ENCODE peak calls at places on chromosomes 11 and 22, in six cellular contexts. N is pancreas, B is keratinocyte, U is A673, W is uterus, M is testis. H is an unnamed sample.

GRCh38 chr22:36359172-36359973 is 28.4 kb downstream of the MYH9 start:
- DNase-seq in W (no peak), N (no peak), U (no peak), B (no peak), M (no peak), H (no peak)

GRCh38 chr22:26964642-26965041 is 307.3 kb downstream of the MIAT start:
- DNase-seq in U (no peak), B (no peak), M (no peak), N (no peak), W (no peak), H (no peak)

GRCh38 chr11:17653606-17654005 is 65.8 kb upstream of the MYOD1 start:
- DNase-seq in B (no peak), M (no peak), W (no peak), N (no peak), U (no peak), H (no peak)

GRCh38 chr22:24466831-24467249 is 28.3 kb upstream of the UPB1 start:
- DNase-seq in B (no peak), U (peak; percentile 86), N (no peak), W (peak; percentile 25), M (peak; percentile 73), H (no peak)

GRCh38 chr11:75536786-75537629 is 11.3 kb upstream of the GDPD5 start:
- DNase-seq in U (no peak), M (no peak), N (no peak), B (no peak), W (no peak), H (peak; percentile 88)

GRCh38 chr22:30425616-30426394 is at the start of gene MTFP1:
- DNase-seq in W (peak; percentile 64), M (peak; percentile 79), B (no peak), N (peak; percentile 44), U (peak; percentile 86), H (peak; percentile 53)

GRCh38 chr22:39570226-39570625 is 327 bp upstream of the CACNA1I start:
- DNase-seq in B (no peak), W (no peak), U (peak; percentile 51), N (no peak), M (no peak), H (no peak)

GRCh38 chr11:22690245-22690644 is 23.8 kb downstream of the GAS2 start:
- DNase-seq in N (no peak), M (no peak), U (no peak), W (no peak), B (no peak), H (no peak)

GRCh38 chr11:12454782-12455181 is 77.4 kb downstream of the PARVA start:
- DNase-seq in B (no peak), N (no peak), U (no peak), M (no peak), W (no peak), H (peak; percentile 37)

GRCh38 chr11:130647371-130647770 is 198.9 kb downstream of the ADAMTS15 start:
- DNase-seq in M (no peak), B (no peak), N (no peak), U (no peak), W (no peak), H (no peak)

GRCh38 chr11:64123102-64123434 is 42.8 kb downstream of the MACROD1 start:
- DNase-seq in B (no peak), W (no peak), N (peak; percentile 84), U (no peak), M (peak; percentile 61), H (peak; percentile 17)

GRCh38 chr11:126121316-126121715 is 58.6 kb upstream of the CDON start:
- DNase-seq in M (no peak), W (no peak), U (no peak), B (no peak), N (no peak), H (no peak)

GRCh38 chr11:128796275-128796674 is 70.8 kb downstream of the KCNJ1 start:
- DNase-seq in M (no peak), W (no peak), N (no peak), B (no peak), U (no peak), H (no peak)

GRCh38 chr22:23073506-23074229 is 3.3 kb downstream of the GNAZ start:
- DNase-seq in W (no peak), N (no peak), M (no peak), B (no peak), U (no peak), H (no peak)

GRCh38 chr11:6606471-6607189 is 3.1 kb downstream of the ILK start:
- DNase-seq in N (peak; percentile 93), U (peak; percentile 78), M (peak; percentile 95), B (peak; percentile 56), W (peak; percentile 96), H (peak; percentile 86)
- H3K4me3 ChIP-seq in N (peak overlapping the region; percentile 18), U (no peak overlapping the region), M (no peak overlapping the region), B (peak overlapping the region; percentile 5), W (peak overlapping the region; percentile 98), H (no peak overlapping the region)

GRCh38 chr22:41862160-41862529 is 29.2 kb downstream of the SREBF2 start:
- DNase-seq in N (no peak), U (no peak), B (no peak), M (peak; percentile 60), W (no peak), H (no peak)
- H3K4me3 ChIP-seq in N (no peak overlapping the region), U (no peak overlapping the region), B (no peak overlapping the region), M (no peak overlapping the region), W (no peak overlapping the region), H (no peak overlapping the region)

DNA sequence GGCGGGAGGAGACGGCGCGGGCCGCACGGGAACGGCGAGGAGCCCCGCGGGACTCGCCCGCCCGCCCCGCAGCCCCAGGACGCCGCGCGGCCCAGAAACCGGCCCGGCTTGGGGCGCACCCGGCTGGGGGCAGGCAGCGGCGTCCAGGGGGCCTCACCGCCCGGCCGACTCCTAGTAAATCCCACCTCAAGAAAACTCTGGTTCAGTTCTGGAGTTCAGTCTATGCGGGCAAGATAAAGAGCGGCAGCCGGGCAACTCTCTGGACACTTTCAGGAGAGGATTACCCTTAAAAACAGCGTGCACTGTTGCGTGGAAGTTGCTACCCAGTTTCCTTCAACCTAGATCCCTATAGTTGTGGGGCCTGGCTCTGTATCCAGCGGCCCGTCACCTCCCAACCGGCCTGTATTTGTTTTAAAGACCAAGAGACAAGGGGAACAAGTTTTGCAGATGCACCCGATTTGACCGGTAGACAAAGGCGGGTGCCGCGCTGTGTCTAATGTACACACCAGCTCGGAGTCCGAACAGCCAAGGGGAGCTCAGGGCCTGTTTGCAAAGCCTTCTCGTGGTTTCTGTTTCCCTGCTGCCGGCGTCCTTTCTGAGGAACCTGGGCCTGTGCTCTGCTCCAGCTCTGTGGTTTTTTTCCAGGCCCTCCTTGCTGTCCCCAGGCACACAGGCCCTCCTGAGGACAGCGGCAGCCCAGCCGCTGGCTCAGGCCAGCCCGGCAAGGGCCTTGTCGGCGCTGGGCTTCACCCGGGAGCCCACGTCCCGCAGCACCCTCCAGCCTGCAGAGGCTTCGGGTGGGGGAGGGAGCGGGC is 1.1 kb downstream of the TBX1 start:
- DNase-seq in M (no peak), N (no peak), U (no peak), B (no peak), W (no peak), H (peak; percentile 31)
- H3K4me3 ChIP-seq in M (peak overlapping the region; percentile 24), N (no peak overlapping the region), U (peak overlapping the region; percentile 31), B (no peak overlapping the region), W (no peak overlapping the region), H (peak overlapping the region; percentile 66)

DNA sequence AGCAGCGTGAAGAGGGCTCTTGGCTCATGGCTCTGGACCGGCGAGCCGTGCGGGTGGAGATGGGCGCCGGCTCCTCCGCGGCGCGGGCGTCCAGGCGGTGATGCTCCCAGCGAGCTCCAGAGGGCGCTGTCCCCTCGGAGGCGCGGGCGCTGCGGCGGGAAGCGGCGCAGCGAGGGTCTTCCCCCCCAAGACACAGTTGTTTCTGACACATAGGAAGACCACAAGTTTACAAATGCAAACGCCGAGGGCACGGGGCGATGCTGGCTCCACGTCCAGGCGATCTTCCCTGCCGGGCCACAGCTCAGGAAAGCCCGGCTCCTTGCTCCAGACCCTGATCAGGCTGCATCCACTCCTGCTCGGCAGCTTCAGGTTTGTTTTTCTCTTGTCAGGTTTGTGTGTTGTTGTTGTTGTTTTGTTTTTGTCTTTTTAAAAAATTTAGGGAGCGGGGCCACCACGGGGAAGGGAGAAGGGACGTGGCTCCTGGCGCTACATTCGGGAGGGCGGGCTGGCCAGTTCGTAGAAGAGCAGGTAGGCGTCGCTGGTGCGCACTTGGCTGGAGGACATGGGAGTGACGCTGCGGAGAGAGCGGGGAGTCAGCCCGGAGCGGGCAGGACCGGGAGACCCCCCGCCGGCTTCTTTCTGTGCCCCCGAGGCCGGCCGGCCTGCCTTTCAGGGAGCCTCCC is 10.0 kb upstream of the MFRP start:
- DNase-seq in M (peak; percentile 89), U (peak; percentile 93), N (peak; percentile 30), B (no peak), W (peak; percentile 86), H (no peak)
- H3K4me3 ChIP-seq in M (peak overlapping the region; percentile 39), U (peak overlapping the region; percentile 64), N (no peak overlapping the region), B (peak overlapping the region; percentile 69), W (peak overlapping the region; percentile 37), H (peak overlapping the region; percentile 38)

GRCh38 chr11:77411238-77411637 is 62.7 kb downstream of the PAK1 start:
- DNase-seq in N (no peak), U (peak; percentile 37), B (no peak), M (peak; percentile 32), W (peak; percentile 20), H (no peak)
- H3K4me3 ChIP-seq in N (peak overlapping the region; percentile 27), U (peak overlapping the region; percentile 59), B (peak overlapping the region; percentile 94), M (peak overlapping the region; percentile 51), W (peak overlapping the region; percentile 42), H (peak overlapping the region; percentile 47)

DNA sequence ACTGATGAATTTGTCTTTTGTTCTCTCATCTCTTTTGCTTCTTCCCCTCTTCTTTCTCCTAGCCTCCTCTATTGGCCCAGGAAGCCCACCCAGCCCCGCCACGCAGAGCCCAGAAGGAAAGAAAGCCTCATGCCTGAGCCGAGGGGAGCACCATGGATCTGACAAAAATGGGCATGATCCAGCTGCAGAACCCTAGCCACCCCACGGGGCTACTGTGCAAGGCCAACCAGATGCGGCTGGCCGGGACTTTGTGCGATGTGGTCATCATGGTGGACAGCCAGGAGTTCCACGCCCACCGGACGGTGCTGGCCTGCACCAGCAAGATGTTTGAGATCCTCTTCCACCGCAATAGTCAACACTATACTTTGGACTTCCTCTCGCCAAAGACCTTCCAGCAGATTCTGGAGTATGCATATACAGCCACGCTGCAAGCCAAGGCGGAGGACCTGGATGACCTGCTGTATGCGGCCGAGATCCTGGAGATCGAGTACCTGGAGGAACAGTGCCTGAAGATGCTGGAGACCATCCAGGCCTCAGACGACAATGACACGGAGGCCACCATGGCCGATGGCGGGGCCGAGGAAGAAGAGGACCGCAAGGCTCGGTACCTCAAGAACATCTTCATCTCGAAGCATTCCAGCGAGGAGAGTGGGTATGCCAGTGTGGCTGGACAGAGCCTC is 3.8 kb downstream of the ZBTB16 start:
- DNase-seq in W (no peak), M (no peak), B (no peak), N (no peak), U (no peak), H (no peak)
- H3K4me3 ChIP-seq in W (no peak overlapping the region), M (no peak overlapping the region), B (no peak overlapping the region), N (no peak overlapping the region), U (no peak overlapping the region), H (no peak overlapping the region)